ENCODE peak calls at places on chromosomes 16 and 17, in six cellular contexts. Q, S, K, H, U and Z are unnamed samples.

GRCh38 chr17:80640379-80641071 is 95.9 kb downstream of the RPTOR start:
- DNase-seq in Q (no peak), S (no peak), K (no peak), H (no peak), U (no peak), Z (no peak)

GRCh38 chr16:3030872-3031212 is 5.9 kb downstream of the BICDL2 start:
- DNase-seq in Q (no peak), S (no peak), K (no peak), H (no peak), U (no peak), Z (no peak)

GRCh38 chr17:80442764-80443163 is 27.8 kb downstream of the ENDOV start:
- DNase-seq in Q (no peak), S (no peak), K (no peak), H (no peak), U (no peak), Z (no peak)

GRCh38 chr16:53132406-53132805 is 77.6 kb downstream of the CHD9 start:
- DNase-seq in Q (no peak), S (no peak), K (no peak), H (no peak), U (no peak), Z (no peak)

GRCh38 chr16:66409156-66409555 is 17.9 kb upstream of the BEAN1 start:
- DNase-seq in Q (no peak), S (peak), K (no peak), H (no peak), U (no peak), Z (no peak)

GRCh38 chr16:85628651-85629050 is 15.5 kb downstream of the GSE1 start:
- DNase-seq in Q (no peak), S (no peak), K (no peak), H (no peak), U (no peak), Z (no peak)

GRCh38 chr16:49659356-49659755 is 196.6 kb downstream of the ZNF423 start:
- DNase-seq in Q (no peak), S (no peak), K (no peak), H (no peak), U (no peak), Z (no peak)

GRCh38 chr16:49596699-49597291 is 223.2 kb downstream of the C16orf78 start:
- DNase-seq in Q (no peak), S (no peak), K (no peak), H (no peak), U (peak), Z (no peak)

GRCh38 chr17:42579794-42580551 is 2.4 kb upstream of the PSMC3IP start:
- DNase-seq in Q (no peak), S (no peak), K (no peak), H (no peak), U (peak), Z (peak)

GRCh38 chr16:12902511-12903324 is 1.3 kb downstream of the SHISA9 start:
- DNase-seq in Q (no peak), S (no peak), K (no peak), H (no peak), U (no peak), Z (no peak)

GRCh38 chr17:47694818-47695663 is 1.1 kb downstream of the TBKBP1 start:
- DNase-seq in Q (no peak), S (peak), K (no peak), H (no peak), U (peak), Z (peak)

GRCh38 chr16:23494188-23494587 is 16.1 kb downstream of the GGA2 start:
- DNase-seq in Q (no peak), S (no peak), K (no peak), H (no peak), U (no peak), Z (no peak)

GRCh38 chr16:66469291-66469931 is 42.3 kb downstream of the BEAN1 start:
- DNase-seq in Q (no peak), S (no peak), K (no peak), H (no peak), U (no peak), Z (no peak)

GRCh38 chr16:21599994-21600773 is 807 bp downstream of the METTL9 start:
- DNase-seq in Q (no peak), S (peak), K (no peak), H (no peak), U (no peak), Z (peak)

GRCh38 chr17:57465551-57465950 is 209.2 kb downstream of the MSI2 start:
- DNase-seq in Q (no peak), S (no peak), K (no peak), H (no peak), U (no peak), Z (no peak)
- H3K4me3 ChIP-seq in Q (no peak), S (no peak), K (no peak), H (no peak), U (no peak), Z (no peak)

GRCh38 chr17:37609170-37610040 is at the start of gene SYNRG:
- DNase-seq in Q (peak), S (peak), K (peak), H (peak), U (peak), Z (peak)
- H3K4me3 ChIP-seq in Q (peak), S (peak), K (peak), H (peak), U (peak), Z (peak)

GRCh38 chr17:39057807-39058206 is 90.6 kb upstream of the FBXO47 start:
- DNase-seq in Q (no peak), S (no peak), K (no peak), H (no peak), U (no peak), Z (no peak)
- H3K4me3 ChIP-seq in Q (no peak), S (no peak), K (peak), H (no peak), U (no peak), Z (no peak)

GRCh38 chr17:38572292-38572664 is 33.5 kb downstream of the SRCIN1 start:
- DNase-seq in Q (no peak), S (no peak), K (no peak), H (no peak), U (no peak), Z (no peak)
- H3K4me3 ChIP-seq in Q (no peak), S (no peak), K (peak), H (no peak), U (no peak), Z (no peak)

DNA sequence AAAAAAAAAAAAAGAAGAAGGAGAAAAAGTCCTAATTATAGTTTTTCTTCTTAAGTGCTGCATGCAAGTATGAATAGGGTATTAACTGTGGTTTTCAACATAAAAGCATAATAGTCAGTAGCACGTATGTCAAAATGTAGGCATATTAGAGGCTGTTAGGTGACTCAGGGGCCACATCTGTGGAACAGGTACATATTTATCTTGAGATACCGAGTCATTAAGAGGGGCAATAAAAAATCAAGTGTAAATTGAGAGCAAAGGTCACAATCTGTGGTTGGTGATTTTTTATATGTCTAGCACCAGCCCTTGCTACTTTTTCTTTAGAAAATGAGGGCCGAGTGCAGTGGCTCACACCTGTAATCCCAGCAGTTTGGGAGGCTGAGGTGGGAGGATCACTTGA is 1113.8 kb upstream of the RBFOX1 start:
- DNase-seq in Q (no peak), S (no peak), K (no peak), H (no peak), U (no peak), Z (no peak)
- H3K4me3 ChIP-seq in Q (no peak), S (no peak), K (no peak), H (no peak), U (no peak), Z (no peak)